ENCODE peak calls at places on chromosomes 12 and 14, in ten cellular contexts. One of them, this sample, is unnamed.

GRCh38 chr14:100891501-100892445 is 11.7 kb downstream of the RTL1 start:
- DNase-seq in upper lobe of left lung: peak
- DNase-seq in K562: no peak
- DNase-seq in esophagus muscularis mucosa: no peak
- DNase-seq in GM23338: no peak
- DNase-seq in stomach: peak
- DNase-seq in HCT116: no peak
- DNase-seq in transverse colon: peak
- DNase-seq in sigmoid colon: peak
- DNase-seq in SK-N-SH: no peak
- DNase-seq in this sample: no peak

GRCh38 chr14:22837750-22838538 is 1.6 kb downstream of the MMP14 start:
- DNase-seq in esophagus muscularis mucosa: no peak
- DNase-seq in K562: no peak
- DNase-seq in GM23338: peak
- DNase-seq in SK-N-SH: no peak
- DNase-seq in sigmoid colon: peak
- DNase-seq in stomach: no peak
- DNase-seq in upper lobe of left lung: no peak
- DNase-seq in transverse colon: peak
- DNase-seq in HCT116: no peak
- DNase-seq in this sample: peak

GRCh38 chr12:120015313-120015712 is 26.3 kb downstream of the BICDL1 start:
- DNase-seq in SK-N-SH: no peak
- DNase-seq in transverse colon: no peak
- DNase-seq in upper lobe of left lung: no peak
- DNase-seq in sigmoid colon: no peak
- DNase-seq in esophagus muscularis mucosa: no peak
- DNase-seq in GM23338: no peak
- DNase-seq in stomach: no peak
- DNase-seq in K562: no peak
- DNase-seq in HCT116: no peak
- DNase-seq in this sample: no peak

GRCh38 chr14:100004392-100004791 is 60.8 kb upstream of the EVL start:
- DNase-seq in K562: no peak
- DNase-seq in HCT116: peak
- DNase-seq in esophagus muscularis mucosa: no peak
- DNase-seq in upper lobe of left lung: no peak
- DNase-seq in SK-N-SH: no peak
- DNase-seq in stomach: no peak
- DNase-seq in sigmoid colon: no peak
- DNase-seq in transverse colon: no peak
- DNase-seq in GM23338: peak
- DNase-seq in this sample: no peak

GRCh38 chr14:20679907-20680306 is 4.5 kb upstream of the RNASE4 start:
- DNase-seq in HCT116: no peak
- DNase-seq in GM23338: peak
- DNase-seq in sigmoid colon: no peak
- DNase-seq in stomach: no peak
- DNase-seq in upper lobe of left lung: peak
- DNase-seq in esophagus muscularis mucosa: no peak
- DNase-seq in transverse colon: no peak
- DNase-seq in SK-N-SH: peak
- DNase-seq in K562: peak
- DNase-seq in this sample: no peak

GRCh38 chr14:26276757-26277156 is 321.1 kb downstream of the NOVA1 start:
- DNase-seq in upper lobe of left lung: no peak
- DNase-seq in HCT116: no peak
- DNase-seq in sigmoid colon: no peak
- DNase-seq in SK-N-SH: no peak
- DNase-seq in stomach: no peak
- DNase-seq in transverse colon: no peak
- DNase-seq in esophagus muscularis mucosa: no peak
- DNase-seq in K562: no peak
- DNase-seq in GM23338: peak
- DNase-seq in this sample: no peak

GRCh38 chr12:75754698-75755097 is 243.3 kb upstream of the KRR1 start:
- DNase-seq in HCT116: no peak
- DNase-seq in sigmoid colon: no peak
- DNase-seq in esophagus muscularis mucosa: no peak
- DNase-seq in stomach: no peak
- DNase-seq in upper lobe of left lung: no peak
- DNase-seq in K562: no peak
- DNase-seq in GM23338: no peak
- DNase-seq in SK-N-SH: no peak
- DNase-seq in transverse colon: no peak
- DNase-seq in this sample: no peak

GRCh38 chr14:72559669-72560068 is 334.2 kb downstream of the DPF3 start:
- DNase-seq in esophagus muscularis mucosa: no peak
- DNase-seq in SK-N-SH: no peak
- DNase-seq in transverse colon: no peak
- DNase-seq in stomach: no peak
- DNase-seq in GM23338: no peak
- DNase-seq in upper lobe of left lung: no peak
- DNase-seq in K562: no peak
- DNase-seq in sigmoid colon: no peak
- DNase-seq in HCT116: no peak
- DNase-seq in this sample: no peak

GRCh38 chr12:30796891-30797371 is 42.2 kb upstream of the CAPRIN2 start:
- DNase-seq in HCT116: no peak
- DNase-seq in sigmoid colon: no peak
- DNase-seq in stomach: no peak
- DNase-seq in esophagus muscularis mucosa: no peak
- DNase-seq in upper lobe of left lung: no peak
- DNase-seq in GM23338: peak
- DNase-seq in SK-N-SH: peak
- DNase-seq in transverse colon: no peak
- DNase-seq in K562: no peak
- DNase-seq in this sample: no peak

GRCh38 chr14:80987235-80988032 is 32.0 kb downstream of the TSHR start:
- DNase-seq in stomach: peak
- DNase-seq in K562: peak
- DNase-seq in SK-N-SH: peak
- DNase-seq in upper lobe of left lung: peak
- DNase-seq in sigmoid colon: peak
- DNase-seq in GM23338: peak
- DNase-seq in HCT116: peak
- DNase-seq in esophagus muscularis mucosa: no peak
- DNase-seq in transverse colon: peak
- DNase-seq in this sample: peak

GRCh38 chr14:100866666-100867630 is 36.6 kb downstream of the RTL1 start:
- DNase-seq in K562: no peak
- DNase-seq in GM23338: no peak
- DNase-seq in HCT116: no peak
- DNase-seq in esophagus muscularis mucosa: no peak
- DNase-seq in SK-N-SH: no peak
- DNase-seq in transverse colon: no peak
- DNase-seq in sigmoid colon: peak
- DNase-seq in upper lobe of left lung: no peak
- DNase-seq in stomach: no peak
- DNase-seq in this sample: no peak

GRCh38 chr12:42135264-42135814 is 9.3 kb downstream of the GXYLT1 start:
- DNase-seq in stomach: no peak
- DNase-seq in esophagus muscularis mucosa: no peak
- DNase-seq in K562: no peak
- DNase-seq in SK-N-SH: no peak
- DNase-seq in upper lobe of left lung: no peak
- DNase-seq in HCT116: no peak
- DNase-seq in GM23338: no peak
- DNase-seq in sigmoid colon: no peak
- DNase-seq in transverse colon: no peak
- DNase-seq in this sample: no peak

GRCh38 chr14:92635031-92635430 is 113.4 kb downstream of the LGMN start:
- DNase-seq in HCT116: no peak
- DNase-seq in sigmoid colon: no peak
- DNase-seq in upper lobe of left lung: no peak
- DNase-seq in GM23338: no peak
- DNase-seq in esophagus muscularis mucosa: no peak
- DNase-seq in stomach: no peak
- DNase-seq in transverse colon: no peak
- DNase-seq in SK-N-SH: no peak
- DNase-seq in K562: no peak
- DNase-seq in this sample: no peak

GRCh38 chr14:51056431-51056830 is 38.5 kb downstream of the TRIM9 start:
- DNase-seq in HCT116: no peak
- DNase-seq in sigmoid colon: no peak
- DNase-seq in GM23338: no peak
- DNase-seq in K562: no peak
- DNase-seq in SK-N-SH: peak
- DNase-seq in upper lobe of left lung: no peak
- DNase-seq in esophagus muscularis mucosa: no peak
- DNase-seq in transverse colon: no peak
- DNase-seq in stomach: no peak
- DNase-seq in this sample: no peak

GRCh38 chr14:99768381-99768780 is 24.8 kb upstream of the EML1 start:
- DNase-seq in GM23338: no peak
- DNase-seq in K562: no peak
- DNase-seq in esophagus muscularis mucosa: no peak
- DNase-seq in sigmoid colon: peak
- DNase-seq in stomach: no peak
- DNase-seq in SK-N-SH: no peak
- DNase-seq in transverse colon: no peak
- DNase-seq in upper lobe of left lung: no peak
- DNase-seq in HCT116: no peak
- DNase-seq in this sample: no peak

DNA sequence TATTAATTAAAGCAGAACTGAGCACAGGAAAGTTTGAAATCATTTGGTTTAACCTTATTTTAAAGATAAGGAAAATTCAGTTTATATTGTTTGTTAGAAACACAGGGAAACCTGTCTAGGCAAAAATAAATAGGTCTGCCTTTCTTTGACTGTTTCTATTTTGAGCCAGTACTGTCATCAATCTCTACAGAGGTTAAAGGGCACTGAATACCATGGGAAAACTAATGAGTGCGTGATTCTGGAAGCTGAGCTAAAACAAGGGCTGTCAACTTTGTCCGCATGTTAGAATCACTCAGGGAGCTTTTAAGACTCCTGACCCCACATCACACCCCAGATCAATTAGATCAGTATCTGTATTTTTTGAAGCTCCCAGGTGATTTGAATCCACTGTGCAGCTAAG is 38.8 kb downstream of the NOPCHAP1 start:
- DNase-seq in sigmoid colon: no peak
- DNase-seq in esophagus muscularis mucosa: no peak
- DNase-seq in HCT116: no peak
- DNase-seq in upper lobe of left lung: no peak
- DNase-seq in transverse colon: no peak
- DNase-seq in stomach: no peak
- DNase-seq in K562: no peak
- DNase-seq in SK-N-SH: no peak
- DNase-seq in GM23338: no peak
- DNase-seq in this sample: no peak
- H3K27ac ChIP-seq in sigmoid colon: peak
- H3K27ac ChIP-seq in esophagus muscularis mucosa: peak
- H3K27ac ChIP-seq in HCT116: no peak
- H3K27ac ChIP-seq in upper lobe of left lung: no peak
- H3K27ac ChIP-seq in transverse colon: no peak
- H3K27ac ChIP-seq in stomach: peak
- H3K27ac ChIP-seq in K562: no peak
- H3K27ac ChIP-seq in SK-N-SH: peak
- H3K27ac ChIP-seq in GM23338: no peak
- H3K27ac ChIP-seq in this sample: no peak

GRCh38 chr12:27460471-27460978 is 14.0 kb downstream of the SMCO2 start:
- DNase-seq in upper lobe of left lung: no peak
- DNase-seq in SK-N-SH: no peak
- DNase-seq in HCT116: no peak
- DNase-seq in K562: no peak
- DNase-seq in esophagus muscularis mucosa: no peak
- DNase-seq in stomach: no peak
- DNase-seq in sigmoid colon: no peak
- DNase-seq in GM23338: no peak
- DNase-seq in transverse colon: peak
- DNase-seq in this sample: no peak
- H3K4me3 ChIP-seq in upper lobe of left lung: no peak
- H3K4me3 ChIP-seq in SK-N-SH: no peak
- H3K4me3 ChIP-seq in HCT116: peak
- H3K4me3 ChIP-seq in K562: no peak
- H3K4me3 ChIP-seq in esophagus muscularis mucosa: no peak
- H3K4me3 ChIP-seq in stomach: no peak
- H3K4me3 ChIP-seq in sigmoid colon: no peak
- H3K4me3 ChIP-seq in GM23338: no peak
- H3K4me3 ChIP-seq in transverse colon: no peak
- H3K4me3 ChIP-seq in this sample: no peak

GRCh38 chr14:69464829-69465228 is 19.7 kb upstream of the PLEKHD1 start:
- DNase-seq in SK-N-SH: peak
- DNase-seq in GM23338: no peak
- DNase-seq in K562: no peak
- DNase-seq in transverse colon: no peak
- DNase-seq in stomach: no peak
- DNase-seq in esophagus muscularis mucosa: no peak
- DNase-seq in HCT116: no peak
- DNase-seq in sigmoid colon: no peak
- DNase-seq in upper lobe of left lung: no peak
- DNase-seq in this sample: no peak
- TF ChIP-seq POLR2AphosphoS5 in SK-N-SH: peak
- TF ChIP-seq POLR2AphosphoS5 in GM23338: no peak
- TF ChIP-seq POLR2AphosphoS5 in K562: no peak
- TF ChIP-seq POLR2AphosphoS5 in transverse colon: no peak
- TF ChIP-seq POLR2AphosphoS5 in stomach: no peak
- TF ChIP-seq POLR2AphosphoS5 in esophagus muscularis mucosa: no peak
- TF ChIP-seq POLR2AphosphoS5 in HCT116: no peak
- TF ChIP-seq POLR2AphosphoS5 in sigmoid colon: no peak
- TF ChIP-seq POLR2AphosphoS5 in upper lobe of left lung: no peak
- TF ChIP-seq POLR2AphosphoS5 in this sample: no peak

GRCh38 chr12:116150452-116150851 is 127.0 kb downstream of the MED13L start:
- DNase-seq in K562: no peak
- DNase-seq in SK-N-SH: no peak
- DNase-seq in sigmoid colon: no peak
- DNase-seq in upper lobe of left lung: no peak
- DNase-seq in stomach: no peak
- DNase-seq in esophagus muscularis mucosa: no peak
- DNase-seq in transverse colon: no peak
- DNase-seq in GM23338: no peak
- DNase-seq in HCT116: no peak
- DNase-seq in this sample: no peak

GRCh38 chr12:116153983-116154382 is 123.5 kb downstream of the MED13L start:
- DNase-seq in K562: no peak
- DNase-seq in SK-N-SH: no peak
- DNase-seq in upper lobe of left lung: no peak
- DNase-seq in stomach: no peak
- DNase-seq in transverse colon: no peak
- DNase-seq in HCT116: no peak
- DNase-seq in esophagus muscularis mucosa: no peak
- DNase-seq in GM23338: peak
- DNase-seq in sigmoid colon: no peak
- DNase-seq in this sample: no peak

GRCh38 chr12:116150001-116150400 is 127.5 kb downstream of the MED13L start:
- DNase-seq in sigmoid colon: no peak
- DNase-seq in GM23338: no peak
- DNase-seq in K562: no peak
- DNase-seq in esophagus muscularis mucosa: no peak
- DNase-seq in upper lobe of left lung: no peak
- DNase-seq in stomach: no peak
- DNase-seq in HCT116: no peak
- DNase-seq in SK-N-SH: peak
- DNase-seq in transverse colon: no peak
- DNase-seq in this sample: no peak

GRCh38 chr12:116153096-116153495 is 124.4 kb downstream of the MED13L start:
- DNase-seq in sigmoid colon: no peak
- DNase-seq in upper lobe of left lung: no peak
- DNase-seq in transverse colon: no peak
- DNase-seq in stomach: no peak
- DNase-seq in SK-N-SH: no peak
- DNase-seq in esophagus muscularis mucosa: no peak
- DNase-seq in HCT116: no peak
- DNase-seq in K562: no peak
- DNase-seq in GM23338: no peak
- DNase-seq in this sample: no peak

GRCh38 chr12:116152268-116152667 is 125.2 kb downstream of the MED13L start:
- DNase-seq in transverse colon: no peak
- DNase-seq in GM23338: no peak
- DNase-seq in SK-N-SH: no peak
- DNase-seq in sigmoid colon: no peak
- DNase-seq in K562: no peak
- DNase-seq in HCT116: no peak
- DNase-seq in stomach: no peak
- DNase-seq in esophagus muscularis mucosa: no peak
- DNase-seq in upper lobe of left lung: no peak
- DNase-seq in this sample: no peak
- H3K27ac ChIP-seq in transverse colon: no peak
- H3K27ac ChIP-seq in GM23338: no peak
- H3K27ac ChIP-seq in SK-N-SH: peak
- H3K27ac ChIP-seq in sigmoid colon: no peak
- H3K27ac ChIP-seq in K562: no peak
- H3K27ac ChIP-seq in HCT116: no peak
- H3K27ac ChIP-seq in stomach: no peak
- H3K27ac ChIP-seq in esophagus muscularis mucosa: no peak
- H3K27ac ChIP-seq in upper lobe of left lung: no peak
- H3K27ac ChIP-seq in this sample: no peak